ENCODE peak calls at places on chromosome 16, in ten cellular contexts. One of them, this sample, is unnamed.

GRCh38 chr16:64964126-64964540 is 157.7 kb downstream of the CDH11 start:
- DNase-seq in sigmoid colon: no peak
- DNase-seq in left lung: no peak
- DNase-seq in stomach: no peak
- DNase-seq in pancreas: no peak
- DNase-seq in lung: no peak
- DNase-seq in uterus: no peak
- DNase-seq in thoracic aorta: no peak
- DNase-seq in AG04450: peak; percentile 21
- DNase-seq in lower leg skin: no peak
- DNase-seq in this sample: no peak

GRCh38 chr16:31219154-31219741 is 2.3 kb upstream of the PYDC1 start:
- DNase-seq in left lung: no peak
- DNase-seq in stomach: no peak
- DNase-seq in lower leg skin: no peak
- DNase-seq in thoracic aorta: no peak
- DNase-seq in pancreas: no peak
- DNase-seq in lung: no peak
- DNase-seq in uterus: no peak
- DNase-seq in AG04450: no peak
- DNase-seq in sigmoid colon: no peak
- DNase-seq in this sample: no peak

GRCh38 chr16:2076072-2076865 is 28.5 kb downstream of the TSC2 start:
- DNase-seq in stomach: no peak
- DNase-seq in lower leg skin: no peak
- DNase-seq in uterus: no peak
- DNase-seq in left lung: no peak
- DNase-seq in lung: no peak
- DNase-seq in pancreas: no peak
- DNase-seq in sigmoid colon: no peak
- DNase-seq in thoracic aorta: no peak
- DNase-seq in AG04450: no peak
- DNase-seq in this sample: no peak

GRCh38 chr16:85332175-85332574 is 219.9 kb upstream of the CIBAR2 start:
- DNase-seq in lung: no peak
- DNase-seq in uterus: no peak
- DNase-seq in lower leg skin: no peak
- DNase-seq in sigmoid colon: no peak
- DNase-seq in AG04450: no peak
- DNase-seq in stomach: no peak
- DNase-seq in left lung: no peak
- DNase-seq in thoracic aorta: no peak
- DNase-seq in pancreas: no peak
- DNase-seq in this sample: no peak

GRCh38 chr16:12341423-12341822 is 364.9 kb downstream of the SNX29 start:
- DNase-seq in stomach: no peak
- DNase-seq in uterus: no peak
- DNase-seq in thoracic aorta: no peak
- DNase-seq in left lung: no peak
- DNase-seq in sigmoid colon: no peak
- DNase-seq in AG04450: no peak
- DNase-seq in pancreas: no peak
- DNase-seq in lower leg skin: no peak
- DNase-seq in lung: no peak
- DNase-seq in this sample: peak; percentile 30

GRCh38 chr16:69721441-69721957 is 4.9 kb downstream of the NQO1 start:
- DNase-seq in lung: no peak
- DNase-seq in pancreas: no peak
- DNase-seq in thoracic aorta: no peak
- DNase-seq in AG04450: no peak
- DNase-seq in uterus: no peak
- DNase-seq in lower leg skin: no peak
- DNase-seq in sigmoid colon: no peak
- DNase-seq in stomach: no peak
- DNase-seq in left lung: no peak
- DNase-seq in this sample: no peak

GRCh38 chr16:48860341-48860740 is 250.4 kb upstream of the N4BP1 start:
- DNase-seq in thoracic aorta: no peak
- DNase-seq in stomach: no peak
- DNase-seq in pancreas: no peak
- DNase-seq in lower leg skin: no peak
- DNase-seq in uterus: no peak
- DNase-seq in left lung: no peak
- DNase-seq in AG04450: no peak
- DNase-seq in sigmoid colon: no peak
- DNase-seq in lung: no peak
- DNase-seq in this sample: no peak

GRCh38 chr16:26569793-26570192 is 496.9 kb upstream of the C16orf82 start:
- DNase-seq in lower leg skin: no peak
- DNase-seq in AG04450: no peak
- DNase-seq in pancreas: no peak
- DNase-seq in lung: no peak
- DNase-seq in left lung: no peak
- DNase-seq in thoracic aorta: no peak
- DNase-seq in uterus: no peak
- DNase-seq in sigmoid colon: no peak
- DNase-seq in stomach: no peak
- DNase-seq in this sample: no peak

GRCh38 chr16:6725634-6726331 is 606.9 kb upstream of the RBFOX1 start:
- DNase-seq in lung: no peak
- DNase-seq in stomach: no peak
- DNase-seq in lower leg skin: no peak
- DNase-seq in left lung: no peak
- DNase-seq in sigmoid colon: no peak
- DNase-seq in thoracic aorta: no peak
- DNase-seq in pancreas: no peak
- DNase-seq in uterus: no peak
- DNase-seq in AG04450: no peak
- DNase-seq in this sample: no peak

GRCh38 chr16:66741131-66741900 is 10.1 kb downstream of the DYNC1LI2 start:
- DNase-seq in lung: peak; percentile 91
- DNase-seq in sigmoid colon: peak; percentile 96
- DNase-seq in stomach: peak; percentile 91
- DNase-seq in uterus: peak; percentile 94
- DNase-seq in left lung: peak; percentile 88
- DNase-seq in AG04450: peak; percentile 61
- DNase-seq in thoracic aorta: peak; percentile 83
- DNase-seq in lower leg skin: peak; percentile 92
- DNase-seq in pancreas: peak; percentile 94
- DNase-seq in this sample: peak; percentile 86

GRCh38 chr16:55406651-55407050 is 72.3 kb upstream of the MMP2 start:
- DNase-seq in uterus: no peak
- DNase-seq in stomach: no peak
- DNase-seq in lower leg skin: no peak
- DNase-seq in thoracic aorta: no peak
- DNase-seq in lung: no peak
- DNase-seq in pancreas: no peak
- DNase-seq in AG04450: no peak
- DNase-seq in left lung: no peak
- DNase-seq in sigmoid colon: no peak
- DNase-seq in this sample: no peak

GRCh38 chr16:50665128-50665878 is 15.8 kb downstream of the SNX20 start:
- DNase-seq in left lung: peak; percentile 83
- DNase-seq in lung: peak; percentile 86
- DNase-seq in stomach: peak; percentile 87
- DNase-seq in sigmoid colon: peak; percentile 86
- DNase-seq in pancreas: peak; percentile 90
- DNase-seq in AG04450: peak; percentile 32
- DNase-seq in thoracic aorta: no peak
- DNase-seq in lower leg skin: peak; percentile 70
- DNase-seq in uterus: peak; percentile 75
- DNase-seq in this sample: peak; percentile 4

GRCh38 chr16:67399218-67399733 is 6.0 kb upstream of the TPPP3 start:
- DNase-seq in sigmoid colon: no peak
- DNase-seq in lung: no peak
- DNase-seq in uterus: no peak
- DNase-seq in stomach: peak; percentile 57
- DNase-seq in AG04450: no peak
- DNase-seq in lower leg skin: no peak
- DNase-seq in thoracic aorta: no peak
- DNase-seq in left lung: no peak
- DNase-seq in pancreas: peak; percentile 47
- DNase-seq in this sample: no peak

GRCh38 chr16:30484887-30485286 is 12.3 kb downstream of the ITGAL start:
- DNase-seq in left lung: no peak
- DNase-seq in lower leg skin: no peak
- DNase-seq in AG04450: no peak
- DNase-seq in pancreas: no peak
- DNase-seq in thoracic aorta: no peak
- DNase-seq in sigmoid colon: no peak
- DNase-seq in stomach: no peak
- DNase-seq in lung: no peak
- DNase-seq in uterus: no peak
- DNase-seq in this sample: no peak

GRCh38 chr16:24721830-24722238 is 7.6 kb upstream of the TNRC6A start:
- DNase-seq in sigmoid colon: no peak
- DNase-seq in left lung: no peak
- DNase-seq in thoracic aorta: no peak
- DNase-seq in uterus: no peak
- DNase-seq in lung: no peak
- DNase-seq in pancreas: no peak
- DNase-seq in AG04450: no peak
- DNase-seq in lower leg skin: no peak
- DNase-seq in stomach: no peak
- DNase-seq in this sample: no peak

GRCh38 chr16:843771-844170 is 43.2 kb upstream of the GNG13 start:
- DNase-seq in thoracic aorta: no peak
- DNase-seq in lower leg skin: no peak
- DNase-seq in sigmoid colon: no peak
- DNase-seq in lung: no peak
- DNase-seq in uterus: no peak
- DNase-seq in left lung: no peak
- DNase-seq in AG04450: no peak
- DNase-seq in pancreas: no peak
- DNase-seq in stomach: no peak
- DNase-seq in this sample: no peak

GRCh38 chr16:4663756-4664465 is 29.5 kb upstream of the NUDT16L1 start:
- DNase-seq in uterus: no peak
- DNase-seq in left lung: peak; percentile 82
- DNase-seq in stomach: peak; percentile 45
- DNase-seq in AG04450: no peak
- DNase-seq in lower leg skin: peak; percentile 76
- DNase-seq in pancreas: no peak
- DNase-seq in thoracic aorta: no peak
- DNase-seq in sigmoid colon: peak; percentile 79
- DNase-seq in lung: peak; percentile 51
- DNase-seq in this sample: no peak

GRCh38 chr16:81739503-81739902 is 39.6 kb upstream of the PLCG2 start:
- DNase-seq in lung: no peak
- DNase-seq in thoracic aorta: no peak
- DNase-seq in pancreas: no peak
- DNase-seq in lower leg skin: no peak
- DNase-seq in uterus: no peak
- DNase-seq in stomach: no peak
- DNase-seq in sigmoid colon: no peak
- DNase-seq in left lung: no peak
- DNase-seq in AG04450: no peak
- DNase-seq in this sample: no peak
- H3K4me3 ChIP-seq in lung: no peak overlapping the region
- H3K4me3 ChIP-seq in thoracic aorta: no peak overlapping the region
- H3K4me3 ChIP-seq in pancreas: no peak overlapping the region
- H3K4me3 ChIP-seq in lower leg skin: no peak overlapping the region
- H3K4me3 ChIP-seq in uterus: no peak overlapping the region
- H3K4me3 ChIP-seq in stomach: no peak overlapping the region
- H3K4me3 ChIP-seq in sigmoid colon: no peak overlapping the region
- H3K4me3 ChIP-seq in left lung: no peak overlapping the region
- H3K4me3 ChIP-seq in AG04450: no peak overlapping the region
- H3K4me3 ChIP-seq in this sample: no peak overlapping the region

GRCh38 chr16:79415983-79416641 is 184.4 kb downstream of the MAF start:
- DNase-seq in lower leg skin: no peak
- DNase-seq in stomach: no peak
- DNase-seq in AG04450: no peak
- DNase-seq in left lung: no peak
- DNase-seq in pancreas: no peak
- DNase-seq in sigmoid colon: no peak
- DNase-seq in uterus: no peak
- DNase-seq in thoracic aorta: no peak
- DNase-seq in lung: no peak
- DNase-seq in this sample: no peak

GRCh38 chr16:79411805-79412204 is 188.7 kb downstream of the MAF start:
- DNase-seq in stomach: no peak
- DNase-seq in thoracic aorta: no peak
- DNase-seq in uterus: no peak
- DNase-seq in lung: no peak
- DNase-seq in AG04450: no peak
- DNase-seq in lower leg skin: no peak
- DNase-seq in pancreas: no peak
- DNase-seq in left lung: no peak
- DNase-seq in sigmoid colon: no peak
- DNase-seq in this sample: no peak

GRCh38 chr16:79408355-79408754 is 192.2 kb downstream of the MAF start:
- DNase-seq in left lung: no peak
- DNase-seq in sigmoid colon: no peak
- DNase-seq in AG04450: no peak
- DNase-seq in pancreas: no peak
- DNase-seq in uterus: no peak
- DNase-seq in lower leg skin: no peak
- DNase-seq in stomach: no peak
- DNase-seq in thoracic aorta: no peak
- DNase-seq in lung: no peak
- DNase-seq in this sample: no peak

GRCh38 chr16:79409970-79410369 is 190.6 kb downstream of the MAF start:
- DNase-seq in uterus: no peak
- DNase-seq in stomach: no peak
- DNase-seq in thoracic aorta: no peak
- DNase-seq in AG04450: no peak
- DNase-seq in lower leg skin: no peak
- DNase-seq in sigmoid colon: no peak
- DNase-seq in lung: no peak
- DNase-seq in pancreas: no peak
- DNase-seq in left lung: no peak
- DNase-seq in this sample: no peak

GRCh38 chr16:79411357-79411756 is 189.2 kb downstream of the MAF start:
- DNase-seq in sigmoid colon: no peak
- DNase-seq in pancreas: no peak
- DNase-seq in left lung: no peak
- DNase-seq in AG04450: no peak
- DNase-seq in uterus: no peak
- DNase-seq in lower leg skin: no peak
- DNase-seq in stomach: no peak
- DNase-seq in lung: no peak
- DNase-seq in thoracic aorta: no peak
- DNase-seq in this sample: no peak
- TF ChIP-seq CTCF in sigmoid colon: no peak
- TF ChIP-seq CTCF in pancreas: no peak
- TF ChIP-seq CTCF in left lung: no peak
- TF ChIP-seq CTCF in AG04450: no peak
- TF ChIP-seq CTCF in uterus: no peak
- TF ChIP-seq CTCF in lower leg skin: no peak
- TF ChIP-seq CTCF in stomach: no peak
- TF ChIP-seq CTCF in lung: no peak
- TF ChIP-seq CTCF in thoracic aorta: no peak
- TF ChIP-seq CTCF in this sample: no peak

GRCh38 chr16:3651461-3652372 is 2.8 kb upstream of the DNASE1 start:
- DNase-seq in pancreas: no peak
- DNase-seq in AG04450: no peak
- DNase-seq in sigmoid colon: peak; percentile 44
- DNase-seq in uterus: no peak
- DNase-seq in lower leg skin: no peak
- DNase-seq in stomach: peak; percentile 17
- DNase-seq in thoracic aorta: no peak
- DNase-seq in left lung: no peak
- DNase-seq in lung: no peak
- DNase-seq in this sample: no peak
- H3K4me3 ChIP-seq in pancreas: no peak overlapping the region
- H3K4me3 ChIP-seq in AG04450: no peak overlapping the region
- H3K4me3 ChIP-seq in sigmoid colon: no peak overlapping the region
- H3K4me3 ChIP-seq in uterus: no peak overlapping the region
- H3K4me3 ChIP-seq in lower leg skin: no peak overlapping the region
- H3K4me3 ChIP-seq in stomach: no peak overlapping the region
- H3K4me3 ChIP-seq in thoracic aorta: no peak overlapping the region
- H3K4me3 ChIP-seq in left lung: no peak overlapping the region
- H3K4me3 ChIP-seq in lung: no peak overlapping the region
- H3K4me3 ChIP-seq in this sample: no peak overlapping the region

GRCh38 chr16:62041401-62041800 is 5.2 kb upstream of the CDH8 start:
- DNase-seq in pancreas: no peak
- DNase-seq in left lung: no peak
- DNase-seq in stomach: no peak
- DNase-seq in uterus: no peak
- DNase-seq in sigmoid colon: no peak
- DNase-seq in thoracic aorta: no peak
- DNase-seq in lower leg skin: no peak
- DNase-seq in lung: no peak
- DNase-seq in AG04450: no peak
- DNase-seq in this sample: no peak
- TF ChIP-seq CTCF in pancreas: no peak
- TF ChIP-seq CTCF in left lung: no peak
- TF ChIP-seq CTCF in stomach: no peak
- TF ChIP-seq CTCF in uterus: peak; percentile 13
- TF ChIP-seq CTCF in sigmoid colon: peak; percentile 10
- TF ChIP-seq CTCF in thoracic aorta: peak; percentile 57
- TF ChIP-seq CTCF in lower leg skin: no peak
- TF ChIP-seq CTCF in lung: no peak
- TF ChIP-seq CTCF in AG04450: no peak
- TF ChIP-seq CTCF in this sample: peak; percentile 31